ENCODE peak calls at places on chromosome 1, in nine cellular contexts. Q is stomach, X is GM23338, R is transverse colon, H is HCT116, W is GM12892, Y is HepG2, Z is H1, P is Panc1. O is an unnamed sample.

GRCh38 chr1:2427976-2428375 is 15.6 kb upstream of the PEX10 start:
- DNase-seq in Y (no peak), H (no peak), W (no peak), R (no peak), P (no peak), X (no peak), Z (no peak), Q (no peak), O (no peak)

GRCh38 chr1:191641420-191642215 is 516.6 kb upstream of the RGS18 start:
- DNase-seq in X (no peak), Q (no peak), Y (no peak), R (no peak), W (no peak), Z (no peak), P (peak), H (no peak), O (no peak)

GRCh38 chr1:153651771-153652170 is 6.7 kb upstream of the SNAPIN start:
- DNase-seq in X (no peak), W (no peak), P (no peak), Z (no peak), Y (no peak), H (no peak), R (no peak), Q (no peak), O (no peak)

GRCh38 chr1:116772648-116773045 is 18.4 kb downstream of the CD2 start:
- DNase-seq in X (no peak), Q (no peak), Z (no peak), H (no peak), R (no peak), W (no peak), Y (no peak), P (no peak), O (no peak)

GRCh38 chr1:66374561-66375111 is 159.3 kb upstream of the SGIP1 start:
- DNase-seq in R (no peak), H (no peak), W (no peak), Z (no peak), Y (no peak), X (no peak), Q (no peak), P (no peak), O (no peak)

GRCh38 chr1:234186037-234186688 is 187.1 kb upstream of the COA6 start:
- DNase-seq in H (peak), W (no peak), Q (no peak), R (no peak), Z (no peak), X (no peak), Y (peak), P (peak), O (peak)

GRCh38 chr1:74512516-74512915 is at the start of gene LRRC53:
- DNase-seq in W (no peak), Z (no peak), P (no peak), H (no peak), Q (no peak), X (no peak), R (no peak), Y (no peak), O (no peak)

GRCh38 chr1:47709302-47710074 is 271.6 kb downstream of the FOXD2 start:
- DNase-seq in Y (no peak), R (peak), H (no peak), Z (peak), Q (no peak), W (peak), P (no peak), X (peak), O (no peak)

GRCh38 chr1:150764617-150765090 is 924 bp downstream of the CTSS start:
- DNase-seq in W (no peak), Z (no peak), R (no peak), Y (peak), P (no peak), X (no peak), H (no peak), Q (no peak), O (no peak)

GRCh38 chr1:244111008-244111407 is 59.9 kb downstream of the ZBTB18 start:
- DNase-seq in R (no peak), Z (no peak), P (no peak), X (no peak), Q (no peak), W (no peak), H (no peak), Y (no peak), O (no peak)

GRCh38 chr1:32240140-32240951 is 6.7 kb upstream of the FAM167B start:
- DNase-seq in X (peak), Q (peak), R (peak), H (peak), P (no peak), W (no peak), Y (no peak), Z (peak), O (no peak)

GRCh38 chr1:15314328-15315281 is 67.6 kb downstream of the FHAD1 start:
- DNase-seq in Q (no peak), Z (no peak), R (no peak), X (no peak), Y (no peak), H (no peak), P (no peak), W (no peak), O (no peak)

GRCh38 chr1:179883739-179884138 is 1.7 kb downstream of the TOR1AIP1 start:
- DNase-seq in R (no peak), X (peak), W (no peak), P (no peak), H (no peak), Y (peak), Z (no peak), Q (no peak), O (no peak)

GRCh38 chr1:34265396-34265795 is 88.7 kb downstream of the C1orf94 start:
- DNase-seq in X (no peak), R (no peak), Q (no peak), P (no peak), W (no peak), H (no peak), Z (peak), Y (no peak), O (peak)

GRCh38 chr1:34270181-34270580 is 93.5 kb downstream of the C1orf94 start:
- DNase-seq in Z (peak), R (no peak), X (no peak), H (no peak), Y (no peak), Q (no peak), P (no peak), W (no peak), O (no peak)

GRCh38 chr1:34266127-34266951 is 89.6 kb downstream of the C1orf94 start:
- DNase-seq in W (no peak), R (no peak), H (no peak), X (peak), Y (no peak), Z (peak), P (no peak), Q (no peak), O (peak)

GRCh38 chr1:34267326-34267725 is 90.6 kb downstream of the C1orf94 start:
- DNase-seq in Z (no peak), R (no peak), Y (no peak), H (no peak), Q (no peak), X (no peak), W (no peak), P (no peak), O (peak)

GRCh38 chr1:34268311-34269042 is 91.8 kb downstream of the C1orf94 start:
- DNase-seq in Z (peak), Y (no peak), H (no peak), R (no peak), W (no peak), X (no peak), P (no peak), Q (no peak), O (peak)
- TF ChIP-seq POLR2AphosphoS5 in Z (no peak), Y (no peak), H (no peak), R (no peak), W (no peak), X (no peak), P (no peak), Q (no peak), O (no peak)

DNA sequence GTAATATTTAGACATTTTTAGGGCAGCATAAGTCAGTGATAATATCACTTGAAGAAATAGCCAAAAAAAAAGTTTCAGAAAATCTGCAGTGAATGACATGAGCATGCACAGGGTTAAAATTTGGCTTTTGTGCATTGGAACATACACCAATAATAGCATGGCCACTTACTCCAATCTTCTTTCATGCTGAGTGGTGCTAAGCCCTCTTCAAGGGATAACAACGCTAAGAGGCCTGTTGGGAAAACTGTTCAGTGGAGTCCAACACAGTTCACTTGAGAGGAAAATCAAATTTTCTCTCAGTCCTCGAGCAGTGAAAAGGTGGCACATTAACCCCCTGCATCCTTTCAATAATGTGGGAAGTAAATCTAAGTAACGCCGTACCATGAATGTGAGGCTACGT is 264.7 kb downstream of the SPATA17 start:
- DNase-seq in R (no peak), X (no peak), Z (no peak), Y (no peak), H (no peak), Q (no peak), P (no peak), W (no peak), O (no peak)
- TF ChIP-seq POLR2AphosphoS5 in R (no peak), X (no peak), Z (no peak), Y (no peak), H (no peak), Q (no peak), P (no peak), W (no peak), O (no peak)

DNA sequence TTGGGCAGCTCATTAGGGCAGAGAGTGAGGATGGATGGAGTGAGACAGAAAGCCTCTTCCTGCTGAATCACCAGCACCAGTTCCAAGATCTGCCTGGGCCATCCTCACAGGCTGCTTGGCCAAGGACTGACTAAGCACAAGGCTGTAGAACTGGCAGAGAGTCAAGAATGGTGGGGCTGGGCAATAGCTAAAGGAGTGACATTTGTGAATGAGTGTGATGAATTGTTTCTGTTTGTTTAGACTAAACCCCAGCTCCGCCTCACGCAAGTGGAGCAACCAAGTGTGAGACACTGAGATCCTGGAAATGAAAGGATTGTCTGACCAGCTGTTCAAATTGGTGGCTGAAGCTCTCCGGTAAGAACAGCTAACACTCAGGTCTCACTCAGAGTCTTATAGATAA is 38.6 kb downstream of the BRINP2 start:
- DNase-seq in Q (peak), P (peak), X (no peak), W (no peak), R (peak), H (no peak), Z (no peak), Y (no peak), O (peak)
- TF ChIP-seq POLR2AphosphoS5 in Q (peak), P (no peak), X (no peak), W (no peak), R (peak), H (no peak), Z (no peak), Y (no peak), O (peak)

DNA sequence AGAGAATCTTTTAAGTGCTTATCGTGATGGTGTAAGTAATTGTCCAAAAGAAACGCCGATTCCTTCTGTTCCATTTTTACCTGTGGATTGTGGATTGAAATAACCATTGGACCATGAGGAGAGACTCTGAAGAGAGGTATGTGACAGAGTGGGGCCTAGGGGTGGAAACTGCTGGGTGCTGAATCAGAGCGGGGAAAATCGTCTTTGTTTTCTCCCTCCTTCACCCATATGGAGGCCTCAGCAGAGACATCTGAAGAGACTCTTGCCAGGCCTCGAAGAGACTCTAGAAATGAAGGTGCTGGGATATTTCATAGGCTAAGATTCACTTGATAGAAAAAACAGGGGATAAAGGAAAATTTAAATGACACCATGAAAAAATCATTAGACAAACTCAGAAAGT is 1327.0 kb downstream of the BRINP3 start:
- DNase-seq in W (no peak), X (no peak), R (no peak), Q (no peak), P (no peak), Y (no peak), Z (no peak), H (no peak), O (no peak)
- TF ChIP-seq POLR2AphosphoS5 in W (no peak), X (no peak), R (no peak), Q (no peak), P (no peak), Y (no peak), Z (no peak), H (no peak), O (no peak)

GRCh38 chr1:77509051-77509492 is 173.4 kb downstream of the ZZZ3 start:
- DNase-seq in Y (no peak), Z (no peak), R (no peak), W (no peak), X (no peak), H (no peak), P (no peak), Q (no peak), O (no peak)
- TF ChIP-seq POLR2AphosphoS5 in Y (no peak), Z (no peak), R (no peak), W (no peak), X (no peak), H (no peak), P (no peak), Q (no peak), O (no peak)

DNA sequence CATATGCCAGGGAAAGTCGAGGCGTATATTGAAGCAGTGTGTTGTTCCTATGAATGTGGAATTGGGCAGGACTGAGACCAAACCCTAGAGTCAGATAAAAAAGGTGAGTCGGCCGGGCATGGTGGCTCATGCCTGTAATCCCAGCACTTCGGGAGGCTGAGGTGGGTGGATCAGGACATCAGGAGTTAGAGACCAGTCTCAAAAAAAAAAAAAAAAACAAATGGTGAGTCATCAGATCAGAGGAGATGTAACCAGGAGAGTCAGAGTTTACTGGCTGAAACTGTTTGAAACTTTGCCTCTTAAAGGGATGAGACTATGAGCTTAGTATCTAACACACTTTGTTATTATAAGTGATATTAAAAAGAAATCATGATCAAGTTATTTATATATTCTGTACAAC is 26.4 kb upstream of the SYCP1 start:
- DNase-seq in P (no peak), Z (no peak), R (no peak), Q (no peak), Y (no peak), H (no peak), W (no peak), X (no peak), O (no peak)
- TF ChIP-seq POLR2AphosphoS5 in P (no peak), Z (no peak), R (no peak), Q (no peak), Y (no peak), H (no peak), W (no peak), X (no peak), O (no peak)

GRCh38 chr1:53327183-53327941 is 508 bp downstream of the LRP8 start:
- DNase-seq in P (no peak), Q (no peak), Y (peak), W (no peak), X (peak), R (peak), H (no peak), Z (peak), O (no peak)
- TF ChIP-seq POLR2AphosphoS5 in P (no peak), Q (no peak), Y (no peak), W (no peak), X (no peak), R (no peak), H (no peak), Z (no peak), O (no peak)

GRCh38 chr1:171635661-171636060 is 13.6 kb downstream of the MYOCOS start:
- DNase-seq in X (no peak), Q (no peak), R (no peak), Y (no peak), H (no peak), Z (no peak), W (no peak), P (no peak), O (no peak)

GRCh38 chr1:171641076-171641864 is 11.2 kb downstream of the MYOC start:
- DNase-seq in Z (peak), Y (no peak), H (no peak), Q (no peak), P (no peak), R (no peak), W (no peak), X (peak), O (no peak)

GRCh38 chr1:171640225-171640624 is 12.3 kb downstream of the MYOC start:
- DNase-seq in R (no peak), Y (no peak), Z (no peak), X (no peak), W (no peak), H (no peak), P (no peak), Q (no peak), O (no peak)

GRCh38 chr1:171636141-171636540 is 14.1 kb downstream of the MYOCOS start:
- DNase-seq in X (no peak), Z (no peak), W (no peak), H (no peak), P (no peak), Q (no peak), R (no peak), Y (no peak), O (no peak)

DNA sequence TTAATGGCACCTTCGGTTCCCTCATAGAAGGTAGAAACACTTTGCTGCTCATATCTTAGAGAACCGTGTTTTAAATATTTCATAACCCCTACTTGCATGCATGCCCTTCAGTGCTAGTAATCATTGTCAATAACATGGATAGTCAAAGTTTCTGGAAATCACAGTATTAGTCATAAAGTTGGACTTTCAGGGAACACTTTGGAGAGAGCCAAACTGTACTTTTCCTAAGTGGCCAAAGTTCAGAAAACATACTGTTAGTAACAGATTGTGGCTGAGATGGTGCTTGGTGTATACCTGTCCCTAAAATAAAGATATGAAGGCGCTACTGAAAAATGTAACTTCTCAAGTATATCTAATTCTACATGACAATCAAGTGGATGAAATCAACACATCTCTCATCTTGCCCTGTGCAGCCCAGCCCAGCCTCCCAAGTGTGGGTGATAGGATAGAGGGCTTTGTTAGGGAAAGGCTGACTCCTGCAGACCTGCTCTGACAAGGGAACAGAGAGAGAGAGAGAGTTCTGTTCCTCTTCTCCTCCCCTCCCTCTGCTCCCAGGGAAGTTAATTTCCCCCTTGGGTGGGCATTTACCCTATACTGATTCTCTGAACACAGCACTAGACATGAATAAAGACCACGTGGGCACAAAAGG is 14.4 kb downstream of the MYOC start:
- DNase-seq in P (no peak), R (no peak), Q (no peak), Z (no peak), H (no peak), W (no peak), X (no peak), Y (peak), O (no peak)
- TF ChIP-seq POLR2AphosphoS5 in P (no peak), R (no peak), Q (no peak), Z (no peak), H (no peak), W (no peak), X (no peak), Y (no peak), O (no peak)

O was measured in esophagus muscularis mucosa.